ENCODE peak calls at places on chromosomes 5 and 9, in eight cellular contexts. One of them, this sample, is unnamed.
A peak's percentile ranks its signal among the peaks of the same experiment; 100 is the strongest.

GRCh38 chr9:18610956-18611355 is 137.0 kb downstream of the ADAMTSL1 start:
- DNase-seq in GM20000: no peak
- DNase-seq in cardiac muscle cell: peak; percentile 26
- DNase-seq in heart right ventricle: no peak
- DNase-seq in foreskin fibroblast: no peak
- DNase-seq in HFFc6: no peak
- DNase-seq in sigmoid colon: no peak
- DNase-seq in MM.1S: no peak
- DNase-seq in this sample: no peak

GRCh38 chr9:77403244-77403643 is 225.9 kb downstream of the VPS13A start:
- DNase-seq in heart right ventricle: no peak
- DNase-seq in GM20000: no peak
- DNase-seq in foreskin fibroblast: no peak
- DNase-seq in sigmoid colon: no peak
- DNase-seq in MM.1S: no peak
- DNase-seq in HFFc6: no peak
- DNase-seq in cardiac muscle cell: no peak
- DNase-seq in this sample: no peak

GRCh38 chr9:109966643-109967368 is 186.8 kb downstream of the PALM2AKAP2 start:
- DNase-seq in GM20000: peak; percentile 32
- DNase-seq in cardiac muscle cell: no peak
- DNase-seq in MM.1S: no peak
- DNase-seq in HFFc6: no peak
- DNase-seq in heart right ventricle: no peak
- DNase-seq in foreskin fibroblast: no peak
- DNase-seq in sigmoid colon: no peak
- DNase-seq in this sample: no peak

GRCh38 chr5:133285583-133286021 is 233.8 kb downstream of the HSPA4 start:
- DNase-seq in HFFc6: peak; percentile 42
- DNase-seq in heart right ventricle: peak; percentile 67
- DNase-seq in sigmoid colon: no peak
- DNase-seq in MM.1S: peak; percentile 5
- DNase-seq in foreskin fibroblast: peak; percentile 15
- DNase-seq in cardiac muscle cell: peak; percentile 39
- DNase-seq in GM20000: no peak
- DNase-seq in this sample: no peak

GRCh38 chr5:172777381-172778222 is 6.6 kb upstream of the DUSP1 start:
- DNase-seq in sigmoid colon: peak; percentile 97
- DNase-seq in MM.1S: peak; percentile 92
- DNase-seq in heart right ventricle: peak; percentile 79
- DNase-seq in cardiac muscle cell: peak; percentile 79
- DNase-seq in HFFc6: peak; percentile 78
- DNase-seq in GM20000: peak; percentile 85
- DNase-seq in foreskin fibroblast: peak; percentile 86
- DNase-seq in this sample: peak; percentile 40

GRCh38 chr5:66851306-66851705 is 255.1 kb downstream of the MAST4 start:
- DNase-seq in GM20000: no peak
- DNase-seq in heart right ventricle: no peak
- DNase-seq in foreskin fibroblast: peak; percentile 18
- DNase-seq in cardiac muscle cell: no peak
- DNase-seq in HFFc6: no peak
- DNase-seq in MM.1S: no peak
- DNase-seq in sigmoid colon: no peak
- DNase-seq in this sample: no peak

GRCh38 chr5:168353216-168353957 is 61.9 kb downstream of the WWC1 start:
- DNase-seq in MM.1S: no peak
- DNase-seq in GM20000: no peak
- DNase-seq in cardiac muscle cell: peak; percentile 21
- DNase-seq in foreskin fibroblast: no peak
- DNase-seq in heart right ventricle: no peak
- DNase-seq in sigmoid colon: no peak
- DNase-seq in HFFc6: no peak
- DNase-seq in this sample: no peak

GRCh38 chr9:124859803-124860581 is 1.8 kb downstream of the RPL35 start:
- DNase-seq in MM.1S: no peak
- DNase-seq in heart right ventricle: no peak
- DNase-seq in HFFc6: no peak
- DNase-seq in cardiac muscle cell: no peak
- DNase-seq in sigmoid colon: no peak
- DNase-seq in GM20000: no peak
- DNase-seq in foreskin fibroblast: no peak
- DNase-seq in this sample: no peak

GRCh38 chr5:114191441-114191840 is 170.4 kb upstream of the KCNN2 start:
- DNase-seq in foreskin fibroblast: peak; percentile 26
- DNase-seq in GM20000: no peak
- DNase-seq in HFFc6: peak; percentile 28
- DNase-seq in MM.1S: no peak
- DNase-seq in heart right ventricle: no peak
- DNase-seq in sigmoid colon: no peak
- DNase-seq in cardiac muscle cell: no peak
- DNase-seq in this sample: no peak

GRCh38 chr5:66633754-66634153 is 37.6 kb downstream of the MAST4 start:
- DNase-seq in MM.1S: no peak
- DNase-seq in GM20000: no peak
- DNase-seq in heart right ventricle: no peak
- DNase-seq in foreskin fibroblast: no peak
- DNase-seq in sigmoid colon: no peak
- DNase-seq in HFFc6: no peak
- DNase-seq in cardiac muscle cell: no peak
- DNase-seq in this sample: no peak

GRCh38 chr5:30042677-30043076 is 1150.8 kb upstream of the CDH6 start:
- DNase-seq in GM20000: no peak
- DNase-seq in MM.1S: no peak
- DNase-seq in sigmoid colon: no peak
- DNase-seq in foreskin fibroblast: no peak
- DNase-seq in heart right ventricle: no peak
- DNase-seq in cardiac muscle cell: no peak
- DNase-seq in HFFc6: no peak
- DNase-seq in this sample: no peak

GRCh38 chr9:138066049-138066448 is 188.5 kb downstream of the CACNA1B start:
- DNase-seq in GM20000: no peak
- DNase-seq in sigmoid colon: no peak
- DNase-seq in heart right ventricle: no peak
- DNase-seq in HFFc6: no peak
- DNase-seq in foreskin fibroblast: no peak
- DNase-seq in MM.1S: no peak
- DNase-seq in cardiac muscle cell: no peak
- DNase-seq in this sample: no peak

GRCh38 chr5:73188764-73189521 is 15.9 kb downstream of the TMEM174 start:
- DNase-seq in cardiac muscle cell: no peak
- DNase-seq in heart right ventricle: no peak
- DNase-seq in GM20000: no peak
- DNase-seq in HFFc6: peak; percentile 34
- DNase-seq in sigmoid colon: no peak
- DNase-seq in foreskin fibroblast: no peak
- DNase-seq in MM.1S: no peak
- DNase-seq in this sample: peak; percentile 49

GRCh38 chr5:141039061-141039460 is 12.1 kb upstream of the PCDHB1 start:
- DNase-seq in GM20000: no peak
- DNase-seq in MM.1S: no peak
- DNase-seq in cardiac muscle cell: no peak
- DNase-seq in HFFc6: no peak
- DNase-seq in sigmoid colon: no peak
- DNase-seq in foreskin fibroblast: no peak
- DNase-seq in heart right ventricle: no peak
- DNase-seq in this sample: no peak

GRCh38 chr5:141039517-141039916 is 11.7 kb upstream of the PCDHB1 start:
- DNase-seq in heart right ventricle: no peak
- DNase-seq in MM.1S: no peak
- DNase-seq in sigmoid colon: no peak
- DNase-seq in HFFc6: no peak
- DNase-seq in foreskin fibroblast: no peak
- DNase-seq in GM20000: no peak
- DNase-seq in cardiac muscle cell: no peak
- DNase-seq in this sample: no peak

GRCh38 chr5:141041427-141041785 is 9.8 kb upstream of the PCDHB1 start:
- DNase-seq in MM.1S: no peak
- DNase-seq in HFFc6: no peak
- DNase-seq in GM20000: no peak
- DNase-seq in foreskin fibroblast: no peak
- DNase-seq in sigmoid colon: no peak
- DNase-seq in heart right ventricle: no peak
- DNase-seq in cardiac muscle cell: no peak
- DNase-seq in this sample: no peak

GRCh38 chr5:141040763-141041426 is 10.3 kb upstream of the PCDHB1 start:
- DNase-seq in MM.1S: peak; percentile 96
- DNase-seq in HFFc6: peak; percentile 32
- DNase-seq in cardiac muscle cell: peak; percentile 72
- DNase-seq in heart right ventricle: peak; percentile 85
- DNase-seq in sigmoid colon: peak; percentile 96
- DNase-seq in GM20000: peak; percentile 50
- DNase-seq in foreskin fibroblast: no peak
- DNase-seq in this sample: no peak

DNA sequence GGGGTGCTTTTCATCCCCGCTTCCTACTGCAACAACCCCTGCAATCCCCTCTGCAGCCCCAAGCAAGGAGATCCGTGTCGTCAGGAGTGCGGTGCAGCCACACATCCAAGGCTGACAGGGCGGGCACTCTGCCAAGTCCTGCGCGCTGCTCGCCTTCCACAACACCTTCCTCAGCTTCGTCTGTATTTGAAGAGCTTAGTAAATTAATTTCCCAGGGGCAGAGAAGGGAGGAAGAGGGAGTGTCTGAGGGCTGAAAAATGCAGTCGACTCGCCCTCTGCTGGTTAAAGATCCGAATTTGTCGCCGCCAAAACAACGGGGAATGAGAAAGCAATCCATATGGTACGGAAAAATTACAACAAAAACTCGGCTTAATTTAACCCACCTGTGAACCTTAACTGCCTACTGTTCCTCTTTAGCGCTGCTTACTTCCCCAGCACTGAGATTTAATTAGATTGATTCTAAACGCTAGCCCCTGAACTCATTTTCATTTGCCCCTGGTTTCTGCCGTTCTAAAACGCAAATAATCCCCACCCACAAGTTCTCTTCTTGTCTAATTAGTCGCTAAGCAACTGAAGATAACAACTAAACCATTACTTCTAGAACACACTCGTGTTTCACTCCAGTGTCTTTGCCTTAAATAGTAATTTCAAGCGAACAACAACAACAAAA is 10.9 kb upstream of the PCDHB1 start:
- DNase-seq in foreskin fibroblast: no peak
- DNase-seq in sigmoid colon: no peak
- DNase-seq in MM.1S: peak; percentile 47
- DNase-seq in cardiac muscle cell: peak; percentile 14
- DNase-seq in heart right ventricle: peak; percentile 18
- DNase-seq in GM20000: no peak
- DNase-seq in HFFc6: no peak
- DNase-seq in this sample: no peak
- TF ChIP-seq CTCF in foreskin fibroblast: no peak
- TF ChIP-seq CTCF in sigmoid colon: peak; percentile 18
- TF ChIP-seq CTCF in MM.1S: peak; percentile 49
- TF ChIP-seq CTCF in cardiac muscle cell: peak; percentile 25
- TF ChIP-seq CTCF in heart right ventricle: peak; percentile 39
- TF ChIP-seq CTCF in GM20000: no peak
- TF ChIP-seq CTCF in HFFc6: peak; percentile 46
- TF ChIP-seq CTCF in this sample: no peak

GRCh38 chr5:88883566-88884434 is 816 bp upstream of the MEF2C start:
- DNase-seq in heart right ventricle: peak; percentile 78
- DNase-seq in foreskin fibroblast: peak; percentile 80
- DNase-seq in sigmoid colon: peak; percentile 93
- DNase-seq in cardiac muscle cell: peak; percentile 89
- DNase-seq in HFFc6: peak; percentile 71
- DNase-seq in MM.1S: peak; percentile 84
- DNase-seq in GM20000: peak; percentile 65
- DNase-seq in this sample: peak; percentile 29
- TF ChIP-seq CTCF in heart right ventricle: no peak
- TF ChIP-seq CTCF in foreskin fibroblast: no peak
- TF ChIP-seq CTCF in sigmoid colon: no peak
- TF ChIP-seq CTCF in cardiac muscle cell: no peak
- TF ChIP-seq CTCF in HFFc6: peak; percentile 31
- TF ChIP-seq CTCF in MM.1S: no peak
- TF ChIP-seq CTCF in GM20000: no peak
- TF ChIP-seq CTCF in this sample: peak; percentile 9

GRCh38 chr5:61619289-61619688 is 287.2 kb downstream of the ZSWIM6 start:
- DNase-seq in heart right ventricle: no peak
- DNase-seq in HFFc6: no peak
- DNase-seq in GM20000: no peak
- DNase-seq in sigmoid colon: no peak
- DNase-seq in foreskin fibroblast: no peak
- DNase-seq in MM.1S: no peak
- DNase-seq in cardiac muscle cell: no peak
- DNase-seq in this sample: no peak

GRCh38 chr5:61618577-61618976 is 286.5 kb downstream of the ZSWIM6 start:
- DNase-seq in foreskin fibroblast: no peak
- DNase-seq in MM.1S: no peak
- DNase-seq in HFFc6: no peak
- DNase-seq in sigmoid colon: no peak
- DNase-seq in GM20000: no peak
- DNase-seq in cardiac muscle cell: no peak
- DNase-seq in heart right ventricle: no peak
- DNase-seq in this sample: no peak

GRCh38 chr5:61619777-61620518 is 287.9 kb downstream of the ZSWIM6 start:
- DNase-seq in foreskin fibroblast: no peak
- DNase-seq in cardiac muscle cell: no peak
- DNase-seq in GM20000: no peak
- DNase-seq in HFFc6: no peak
- DNase-seq in heart right ventricle: no peak
- DNase-seq in sigmoid colon: no peak
- DNase-seq in MM.1S: no peak
- DNase-seq in this sample: no peak

GRCh38 chr5:61617039-61617438 is 285.0 kb downstream of the ZSWIM6 start:
- DNase-seq in cardiac muscle cell: no peak
- DNase-seq in heart right ventricle: no peak
- DNase-seq in MM.1S: no peak
- DNase-seq in GM20000: no peak
- DNase-seq in HFFc6: no peak
- DNase-seq in foreskin fibroblast: no peak
- DNase-seq in sigmoid colon: no peak
- DNase-seq in this sample: no peak

GRCh38 chr5:61617995-61618525 is 286.0 kb downstream of the ZSWIM6 start:
- DNase-seq in sigmoid colon: no peak
- DNase-seq in foreskin fibroblast: no peak
- DNase-seq in GM20000: no peak
- DNase-seq in MM.1S: no peak
- DNase-seq in cardiac muscle cell: no peak
- DNase-seq in HFFc6: no peak
- DNase-seq in heart right ventricle: no peak
- DNase-seq in this sample: no peak
- TF ChIP-seq CTCF in sigmoid colon: no peak
- TF ChIP-seq CTCF in foreskin fibroblast: no peak
- TF ChIP-seq CTCF in GM20000: no peak
- TF ChIP-seq CTCF in MM.1S: no peak
- TF ChIP-seq CTCF in cardiac muscle cell: no peak
- TF ChIP-seq CTCF in HFFc6: peak; percentile 18
- TF ChIP-seq CTCF in heart right ventricle: no peak
- TF ChIP-seq CTCF in this sample: no peak

DNA sequence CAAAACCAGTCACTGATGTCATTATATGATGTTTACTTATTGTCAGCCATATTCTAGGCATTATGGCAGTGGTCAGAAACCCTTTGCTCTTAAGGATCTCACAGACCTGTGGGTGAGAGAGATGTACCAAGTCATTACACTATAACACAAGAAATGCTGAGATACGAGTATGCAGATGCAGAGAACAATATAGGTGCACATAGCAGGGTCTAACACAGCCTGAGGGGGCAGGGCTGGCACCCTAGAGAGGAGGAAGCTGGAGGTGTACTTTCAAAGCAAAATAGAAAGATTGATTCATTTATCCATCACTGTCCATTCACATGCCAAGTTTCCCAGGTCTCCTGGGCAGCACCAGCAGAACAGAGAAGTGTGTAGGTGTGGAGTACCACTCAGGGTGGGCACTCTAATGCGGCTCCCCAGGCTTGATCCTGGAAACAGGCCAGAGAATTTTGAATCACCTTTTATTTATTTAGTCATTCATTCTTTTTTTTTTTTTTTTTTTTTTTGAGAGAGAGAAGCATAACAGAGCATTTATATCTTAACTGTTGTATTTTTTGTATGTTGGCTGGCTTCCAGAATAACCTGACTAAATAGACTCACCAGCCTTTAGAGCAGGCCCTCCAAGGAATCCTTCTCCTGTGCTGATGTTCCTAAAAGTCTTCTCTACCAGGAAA is 153.3 kb downstream of the PIK3R1 start:
- DNase-seq in heart right ventricle: no peak
- DNase-seq in foreskin fibroblast: peak; percentile 23
- DNase-seq in HFFc6: no peak
- DNase-seq in cardiac muscle cell: no peak
- DNase-seq in GM20000: no peak
- DNase-seq in MM.1S: no peak
- DNase-seq in sigmoid colon: no peak
- DNase-seq in this sample: no peak
- TF ChIP-seq CTCF in heart right ventricle: no peak
- TF ChIP-seq CTCF in foreskin fibroblast: no peak
- TF ChIP-seq CTCF in HFFc6: no peak
- TF ChIP-seq CTCF in cardiac muscle cell: no peak
- TF ChIP-seq CTCF in GM20000: no peak
- TF ChIP-seq CTCF in MM.1S: no peak
- TF ChIP-seq CTCF in sigmoid colon: no peak
- TF ChIP-seq CTCF in this sample: no peak

This sample was measured in AG09319.